ENCODE peak calls at places on chromosomes 13 and 19, in ten cellular contexts. M is esophagus squamous epithelium, H is stomach, Y is A549, W is tibial nerve, R is right lobe of liver, V is body of pancreas, O is breast epithelium, I is NB4, U is lower leg skin. J is an unnamed sample.

GRCh38 chr19:21358768-21359451 is at the start of gene ZNF738:
- DNase-seq in M (peak), H (peak), Y (peak), W (peak), R (peak), V (peak), O (peak), I (peak), U (peak), J (peak)

GRCh38 chr19:41551711-41552110 is 24.3 kb upstream of the CEACAM21 start:
- DNase-seq in M (no peak), H (no peak), Y (no peak), W (no peak), R (no peak), V (no peak), O (no peak), I (no peak), U (no peak), J (no peak)

GRCh38 chr13:40048551-40048950 is 393.1 kb downstream of the COG6 start:
- DNase-seq in M (no peak), H (no peak), Y (no peak), W (no peak), R (no peak), V (no peak), O (no peak), I (no peak), U (no peak), J (no peak)

GRCh38 chr13:88429862-88430261 is 758.7 kb downstream of the SLITRK5 start:
- DNase-seq in M (no peak), H (no peak), Y (no peak), W (no peak), R (no peak), V (no peak), O (no peak), I (no peak), U (no peak), J (no peak)

GRCh38 chr19:33296473-33297060 is 5.8 kb downstream of the CEBPA start:
- DNase-seq in M (no peak), H (no peak), Y (no peak), W (no peak), R (no peak), V (no peak), O (no peak), I (no peak), U (no peak), J (no peak)

GRCh38 chr13:113027095-113027494 is 58.1 kb downstream of the MCF2L start:
- DNase-seq in M (no peak), H (no peak), Y (no peak), W (no peak), R (no peak), V (no peak), O (no peak), I (no peak), U (no peak), J (no peak)

GRCh38 chr13:82292334-82292733 is 1589.9 kb downstream of the SLITRK1 start:
- DNase-seq in M (no peak), H (no peak), Y (no peak), W (no peak), R (no peak), V (no peak), O (no peak), I (no peak), U (no peak), J (no peak)

GRCh38 chr19:13817615-13818371 is 22.6 kb downstream of the ZSWIM4 start:
- DNase-seq in M (no peak), H (peak), Y (no peak), W (no peak), R (peak), V (peak), O (no peak), I (no peak), U (no peak), J (no peak)

GRCh38 chr19:18353378-18354005 is 13.1 kb downstream of the PGPEP1 start:
- DNase-seq in M (no peak), H (no peak), Y (no peak), W (no peak), R (no peak), V (no peak), O (no peak), I (no peak), U (no peak), J (no peak)

GRCh38 chr19:43380771-43381386 is 27.4 kb downstream of the CD177 start:
- DNase-seq in M (no peak), H (peak), Y (no peak), W (no peak), R (no peak), V (no peak), O (no peak), I (no peak), U (no peak), J (no peak)

GRCh38 chr13:47508518-47509228 is 492.4 kb downstream of the SUCLA2 start:
- DNase-seq in M (no peak), H (no peak), Y (no peak), W (no peak), R (no peak), V (no peak), O (no peak), I (no peak), U (no peak), J (no peak)

GRCh38 chr13:45434556-45435371 is 16.6 kb upstream of the SLC25A30 start:
- DNase-seq in M (no peak), H (no peak), Y (no peak), W (no peak), R (no peak), V (no peak), O (no peak), I (no peak), U (no peak), J (no peak)

GRCh38 chr19:3721131-3721899 is 13.1 kb downstream of the TJP3 start:
- DNase-seq in M (no peak), H (peak), Y (peak), W (peak), R (peak), V (peak), O (peak), I (peak), U (peak), J (peak)

GRCh38 chr19:45773384-45773783 is 4.3 kb upstream of the SIX5 start:
- DNase-seq in M (no peak), H (peak), Y (no peak), W (no peak), R (no peak), V (peak), O (no peak), I (no peak), U (no peak), J (no peak)

GRCh38 chr13:21671793-21672680 is 1.2 kb downstream of the FGF9 start:
- DNase-seq in M (no peak), H (no peak), Y (no peak), W (no peak), R (no peak), V (no peak), O (no peak), I (no peak), U (no peak), J (no peak)

GRCh38 chr19:11560404-11560988 is 1.5 kb upstream of the ELOF1 start:
- DNase-seq in M (no peak), H (peak), Y (peak), W (no peak), R (no peak), V (peak), O (no peak), I (peak), U (no peak), J (no peak)

GRCh38 chr13:24066405-24067292 is 93.9 kb upstream of the SPATA13 start:
- DNase-seq in M (no peak), H (no peak), Y (no peak), W (no peak), R (no peak), V (no peak), O (no peak), I (no peak), U (no peak), J (no peak)

DNA sequence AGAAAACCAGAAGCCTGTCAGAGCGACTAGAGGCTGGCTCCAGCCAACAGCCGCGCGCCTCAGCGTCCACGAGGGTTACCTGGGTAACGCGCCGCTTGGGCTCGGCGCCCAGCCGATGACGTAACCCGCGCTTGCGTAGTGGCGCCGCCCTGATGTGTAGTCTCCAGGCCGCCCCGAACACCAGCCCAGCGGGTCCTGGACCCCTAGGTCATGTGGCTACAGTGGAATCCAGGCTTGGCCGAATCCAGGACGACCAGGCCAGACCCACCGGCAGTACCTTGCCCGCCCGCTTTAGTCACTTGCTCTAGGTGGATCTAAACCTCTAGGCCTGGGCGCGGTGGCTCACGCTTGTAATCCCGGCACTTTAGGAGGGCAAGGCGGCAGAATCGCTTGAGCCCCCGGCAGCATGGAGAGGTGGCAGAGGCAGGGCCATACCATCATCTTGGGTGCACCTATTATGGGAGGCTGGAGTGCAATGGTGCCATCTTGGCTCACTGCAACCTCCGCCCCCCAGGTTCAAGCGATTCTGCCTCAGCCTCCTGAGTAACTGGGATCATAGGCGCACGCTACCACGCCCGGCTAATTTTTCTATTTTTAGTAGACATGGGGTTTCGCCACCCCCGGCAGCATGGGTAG is 7.2 kb upstream of the ZNF606 start:
- DNase-seq in M (no peak), H (peak), Y (peak), W (peak), R (peak), V (peak), O (peak), I (no peak), U (peak), J (no peak)
- TF ChIP-seq POLR2A in M (no peak), H (no peak), Y (no peak), W (no peak), R (no peak), V (peak), O (peak), I (no peak), U (no peak), J (no peak)

DNA sequence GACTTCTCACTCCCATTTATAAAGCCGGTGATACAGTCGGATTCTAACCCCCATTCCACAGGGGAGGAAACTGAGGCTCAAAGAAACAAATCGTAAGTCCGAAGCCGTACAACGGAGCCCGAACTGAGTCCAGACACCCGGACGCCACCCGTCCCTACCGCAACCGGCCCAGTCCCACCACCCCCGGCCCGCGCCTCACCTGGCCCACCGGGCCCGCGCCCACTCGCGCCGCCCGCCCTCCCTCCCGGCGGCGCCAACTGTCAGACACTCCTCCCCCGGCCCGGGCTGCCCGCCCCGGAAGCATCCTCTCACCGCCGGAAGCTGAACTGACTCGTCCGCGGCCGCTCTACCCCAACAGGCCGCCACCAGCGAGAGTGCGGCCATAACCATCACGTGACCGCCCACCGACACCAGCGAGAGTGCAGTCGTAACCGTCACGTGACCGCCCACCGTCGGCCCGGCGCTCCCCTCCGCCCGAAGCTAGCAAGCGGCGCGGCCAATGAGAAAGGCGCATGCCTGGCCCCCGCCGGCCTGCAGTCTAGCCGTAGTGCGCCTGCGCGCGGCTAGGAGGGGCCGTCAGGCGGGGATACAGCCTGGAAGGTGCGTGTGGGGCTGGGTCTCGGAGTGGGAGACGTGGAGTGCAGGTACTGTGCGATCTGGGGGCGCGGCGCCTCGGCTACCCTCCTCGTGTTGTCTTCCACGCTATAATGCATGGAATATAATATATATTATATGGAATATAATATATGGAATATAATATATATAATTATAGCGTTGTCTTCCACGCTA is at the start of the genes C19orf47 and PLD3:
- DNase-seq in M (peak), H (peak), Y (peak), W (peak), R (peak), V (peak), O (peak), I (peak), U (peak), J (peak)
- TF ChIP-seq POLR2A in M (peak), H (peak), Y (peak), W (peak), R (peak), V (peak), O (peak), I (peak), U (peak), J (peak)

GRCh38 chr13:71865858-71866172 is 1.2 kb downstream of the DACH1 start:
- DNase-seq in M (no peak), H (no peak), Y (no peak), W (no peak), R (peak), V (no peak), O (no peak), I (peak), U (no peak), J (no peak)

GRCh38 chr13:71864981-71865857 is 1.8 kb downstream of the DACH1 start:
- DNase-seq in M (no peak), H (no peak), Y (no peak), W (no peak), R (peak), V (peak), O (no peak), I (peak), U (no peak), J (no peak)

GRCh38 chr13:71866173-71867091 is 572 bp downstream of the DACH1 start:
- DNase-seq in M (no peak), H (peak), Y (no peak), W (no peak), R (peak), V (peak), O (no peak), I (peak), U (no peak), J (no peak)

GRCh38 chr13:71863249-71863648 is 3.8 kb downstream of the DACH1 start:
- DNase-seq in M (no peak), H (no peak), Y (no peak), W (no peak), R (no peak), V (no peak), O (no peak), I (no peak), U (no peak), J (no peak)

GRCh38 chr13:71864094-71864980 is 2.7 kb downstream of the DACH1 start:
- DNase-seq in M (peak), H (no peak), Y (no peak), W (peak), R (peak), V (peak), O (peak), I (peak), U (no peak), J (no peak)
- TF ChIP-seq POLR2A in M (no peak), H (no peak), Y (no peak), W (no peak), R (no peak), V (peak), O (no peak), I (peak), U (no peak), J (no peak)

GRCh38 chr19:2413629-2414028 is 13.8 kb downstream of the TIMM13 start:
- DNase-seq in M (no peak), H (no peak), Y (no peak), W (no peak), R (no peak), V (no peak), O (no peak), I (no peak), U (no peak), J (no peak)

GRCh38 chr19:2416321-2417097 is 10.9 kb downstream of the TIMM13 start:
- DNase-seq in M (no peak), H (no peak), Y (no peak), W (no peak), R (no peak), V (no peak), O (no peak), I (peak), U (no peak), J (no peak)

GRCh38 chr19:2417881-2418406 is 9.4 kb downstream of the TIMM13 start:
- DNase-seq in M (no peak), H (no peak), Y (no peak), W (no peak), R (no peak), V (no peak), O (no peak), I (no peak), U (no peak), J (no peak)

GRCh38 chr19:2415281-2415972 is 12.0 kb downstream of the TIMM13 start:
- DNase-seq in M (no peak), H (no peak), Y (no peak), W (no peak), R (no peak), V (no peak), O (no peak), I (no peak), U (no peak), J (no peak)

GRCh38 chr19:2415973-2416319 is 11.4 kb downstream of the TIMM13 start:
- DNase-seq in M (no peak), H (no peak), Y (no peak), W (no peak), R (no peak), V (no peak), O (no peak), I (no peak), U (no peak), J (no peak)
- TF ChIP-seq POLR2A in M (no peak), H (no peak), Y (no peak), W (no peak), R (no peak), V (no peak), O (no peak), I (no peak), U (no peak), J (no peak)

GRCh38 chr19:15378529-15379082 is 981 bp downstream of the AKAP8 start:
- DNase-seq in M (no peak), H (peak), Y (peak), W (peak), R (peak), V (peak), O (peak), I (peak), U (peak), J (peak)

GRCh38 chr19:15381864-15382263 is 2.3 kb upstream of the AKAP8 start:
- DNase-seq in M (no peak), H (no peak), Y (no peak), W (no peak), R (no peak), V (no peak), O (no peak), I (no peak), U (no peak), J (no peak)

GRCh38 chr19:15379996-15380647 is 535 bp upstream of the AKAP8 start:
- DNase-seq in M (no peak), H (peak), Y (peak), W (no peak), R (no peak), V (peak), O (peak), I (peak), U (peak), J (peak)

GRCh38 chr19:15381429-15381828 is 1.8 kb upstream of the AKAP8 start:
- DNase-seq in M (no peak), H (no peak), Y (no peak), W (no peak), R (no peak), V (no peak), O (no peak), I (no peak), U (no peak), J (no peak)

GRCh38 chr19:15379083-15379995 is at the start of gene AKAP8:
- DNase-seq in M (peak), H (peak), Y (peak), W (peak), R (peak), V (peak), O (peak), I (peak), U (peak), J (peak)
- TF ChIP-seq POLR2A in M (peak), H (peak), Y (peak), W (peak), R (peak), V (peak), O (peak), I (peak), U (peak), J (peak)

DNA sequence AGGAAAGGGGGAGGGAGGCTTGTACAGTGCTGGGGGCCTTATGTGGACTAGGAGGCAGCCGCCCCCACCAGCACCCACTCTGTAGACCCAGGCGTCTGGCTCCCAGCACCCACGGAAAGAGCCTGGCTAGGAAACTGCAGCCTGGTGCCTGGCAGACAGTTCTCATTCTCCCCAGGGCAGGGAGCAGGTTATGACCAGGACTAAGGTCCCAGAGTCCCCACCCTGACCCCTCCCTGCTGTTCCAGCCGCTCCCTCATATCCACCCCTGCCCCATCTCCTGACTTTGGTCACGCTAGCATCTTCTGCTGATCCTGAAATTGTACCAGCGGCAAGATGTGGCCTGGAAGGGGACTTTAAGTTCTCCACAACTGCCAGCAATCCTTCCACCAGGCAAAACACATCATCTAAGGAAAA is at the start of gene FXYD3:
- DNase-seq in M (no peak), H (peak), Y (no peak), W (no peak), R (no peak), V (no peak), O (no peak), I (no peak), U (no peak), J (no peak)
- TF ChIP-seq POLR2A in M (no peak), H (no peak), Y (no peak), W (no peak), R (no peak), V (no peak), O (no peak), I (no peak), U (no peak), J (no peak)

GRCh38 chr19:52227196-52227940 is 37.5 kb downstream of the PPP2R1A start:
- DNase-seq in M (no peak), H (no peak), Y (no peak), W (no peak), R (no peak), V (no peak), O (no peak), I (peak), U (no peak), J (no peak)

GRCh38 chr19:52229524-52229923 is 39.7 kb downstream of the PPP2R1A start:
- DNase-seq in M (no peak), H (no peak), Y (no peak), W (no peak), R (no peak), V (no peak), O (no peak), I (no peak), U (no peak), J (no peak)

GRCh38 chr19:52230685-52231084 is 38.7 kb upstream of the ZNF766 start:
- DNase-seq in M (no peak), H (no peak), Y (no peak), W (no peak), R (no peak), V (no peak), O (no peak), I (no peak), U (no peak), J (no peak)

GRCh38 chr19:52226652-52227051 is 36.8 kb downstream of the PPP2R1A start:
- DNase-seq in M (no peak), H (no peak), Y (no peak), W (no peak), R (no peak), V (no peak), O (no peak), I (no peak), U (no peak), J (no peak)

GRCh38 chr19:52227980-52228379 is 38.1 kb downstream of the PPP2R1A start:
- DNase-seq in M (no peak), H (no peak), Y (no peak), W (no peak), R (no peak), V (no peak), O (no peak), I (no peak), U (no peak), J (no peak)
- TF ChIP-seq POLR2A in M (no peak), H (no peak), Y (no peak), W (no peak), R (no peak), V (no peak), O (no peak), I (no peak), U (no peak), J (no peak)